ENCODE peak calls at places on chromosomes 13 and 19, in four cellular contexts. X, P, E and I are unnamed samples.
A peak's percentile ranks its signal among the peaks of the same experiment; 100 is the strongest.

GRCh38 chr19:12975221-12975756 is 5.9 kb downstream of the DAND5 start:
- DNase-seq in X (no peak), P (no peak), E (no peak), I (no peak)

GRCh38 chr19:58021541-58022282 is 12.1 kb upstream of the ZSCAN1 start:
- DNase-seq in X (peak; percentile 40), P (peak; percentile 6), E (peak; percentile 58), I (no peak)

GRCh38 chr13:113373811-113374485 is 10.0 kb upstream of the GRTP1 start:
- DNase-seq in X (no peak), P (no peak), E (no peak), I (no peak)

GRCh38 chr19:13583114-13583513 is 76.8 kb upstream of the CACNA1A start:
- DNase-seq in X (no peak), P (no peak), E (peak; percentile 22), I (no peak)

GRCh38 chr19:16860118-16860517 is 28.7 kb upstream of the F2RL3 start:
- DNase-seq in X (no peak), P (no peak), E (no peak), I (no peak)

GRCh38 chr13:21613791-21614190 is 9.8 kb upstream of the MICU2 start:
- DNase-seq in X (no peak), P (no peak), E (no peak), I (no peak)

GRCh38 chr19:50460161-50460765 is 16.0 kb upstream of the EMC10 start:
- DNase-seq in X (peak; percentile 50), P (no peak), E (no peak), I (peak; percentile 75)

GRCh38 chr19:12668937-12669271 is 2.3 kb downstream of the WDR83 start:
- DNase-seq in X (peak; percentile 65), P (no peak), E (peak; percentile 65), I (no peak)

GRCh38 chr19:30116984-30117555 is 175.0 kb downstream of the URI1 start:
- DNase-seq in X (no peak), P (no peak), E (no peak), I (no peak)

GRCh38 chr19:873084-874019 is 13.9 kb downstream of the CFD start:
- DNase-seq in X (peak; percentile 31), P (no peak), E (peak; percentile 80), I (peak; percentile 32)

GRCh38 chr19:38679839-38680238 is 32.4 kb downstream of the ACTN4 start:
- DNase-seq in X (peak; percentile 63), P (no peak), E (no peak), I (no peak)

GRCh38 chr13:48839171-48839570 is 136.5 kb upstream of the FNDC3A start:
- DNase-seq in X (no peak), P (peak; percentile 64), E (no peak), I (no peak)

GRCh38 chr19:51948979-51949378 is 21.7 kb downstream of the ZNF613 start:
- DNase-seq in X (peak; percentile 23), P (no peak), E (peak; percentile 12), I (no peak)

GRCh38 chr13:109494955-109495354 is 291.4 kb downstream of the IRS2 start:
- DNase-seq in X (peak; percentile 52), P (no peak), E (no peak), I (no peak)

GRCh38 chr19:48614436-48615144 is at the start of gene FAM83E:
- DNase-seq in X (no peak), P (no peak), E (peak; percentile 79), I (no peak)

GRCh38 chr13:109655611-109656010 is 130.8 kb downstream of the IRS2 start:
- DNase-seq in X (no peak), P (no peak), E (no peak), I (no peak)

GRCh38 chr19:46574533-46574932 is 26.6 kb upstream of the CALM3 start:
- DNase-seq in X (no peak), P (no peak), E (no peak), I (no peak)

GRCh38 chr19:11338569-11339253 is 746 bp downstream of the RAB3D start:
- DNase-seq in X (no peak), P (no peak), E (no peak), I (no peak)

GRCh38 chr13:93861818-93862217 is 617.7 kb downstream of the DCT start:
- DNase-seq in X (peak; percentile 92), P (no peak), E (no peak), I (no peak)

GRCh38 chr13:40403509-40404241 is 262.8 kb downstream of the FOXO1 start:
- DNase-seq in X (no peak), P (no peak), E (no peak), I (no peak)

GRCh38 chr13:86757236-86757978 is 913.8 kb upstream of the SLITRK5 start:
- DNase-seq in X (no peak), P (no peak), E (no peak), I (no peak)

GRCh38 chr13:76937416-76937815 is 10.9 kb upstream of the ACOD1 start:
- DNase-seq in X (peak; percentile 97), P (peak; percentile 86), E (no peak), I (no peak)

GRCh38 chr19:18085702-18086457 is 854 bp downstream of the IL12RB1 start:
- DNase-seq in X (no peak), P (no peak), E (no peak), I (no peak)

GRCh38 chr19:11418518-11419506 is at the start of gene RGL3:
- DNase-seq in X (no peak), P (no peak), E (peak; percentile 34), I (no peak)

GRCh38 chr13:111604087-111604486 is 283.6 kb downstream of the TEX29 start:
- DNase-seq in X (no peak), P (no peak), E (no peak), I (no peak)

GRCh38 chr19:4472174-4472974 is at the start of gene HDGFL2:
- DNase-seq in X (no peak), P (no peak), E (no peak), I (no peak)

GRCh38 chr19:44808463-44809371 is at the start of gene BCAM:
- DNase-seq in X (peak; percentile 54), P (peak; percentile 49), E (peak; percentile 89), I (no peak)

GRCh38 chr19:1412995-1413889 is 5.9 kb downstream of the DAZAP1 start:
- DNase-seq in X (no peak), P (no peak), E (no peak), I (no peak)

DNA sequence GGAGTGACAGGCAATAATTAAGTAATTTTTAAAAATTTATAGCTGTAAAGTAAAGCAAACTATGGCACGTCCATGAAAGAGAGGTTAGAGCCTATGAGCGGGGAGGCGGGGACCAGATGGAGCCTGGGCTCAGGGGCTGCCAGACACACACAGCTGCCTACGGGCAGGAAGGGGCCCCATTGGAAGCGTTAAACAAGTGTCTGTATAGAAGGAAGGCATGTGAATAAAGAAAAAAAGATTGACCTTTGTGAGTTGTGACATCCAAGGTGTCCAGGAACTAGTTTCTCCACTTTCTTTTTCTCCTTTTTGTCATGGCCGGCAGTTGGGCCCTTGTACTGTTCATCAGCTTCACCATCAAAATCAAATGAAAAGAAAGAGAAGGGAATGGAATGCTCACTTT is 56.8 kb downstream of the LRCH1 start:
- DNase-seq in X (no peak), P (no peak), E (no peak), I (no peak)
- TF ChIP-seq FOS in X (no peak), P (no peak), E (no peak), I (no peak)

GRCh38 chr19:6963259-6963852 is 57.9 kb downstream of the MBD3L2B start:
- DNase-seq in X (no peak), P (no peak), E (no peak), I (no peak)
- TF ChIP-seq FOS in X (no peak), P (no peak), E (no peak), I (no peak)

GRCh38 chr13:61253105-61253877 is 162.4 kb downstream of the PCDH20 start:
- DNase-seq in X (no peak), P (no peak), E (no peak), I (no peak)
- TF ChIP-seq FOS in X (no peak), P (no peak), E (no peak), I (no peak)

DNA sequence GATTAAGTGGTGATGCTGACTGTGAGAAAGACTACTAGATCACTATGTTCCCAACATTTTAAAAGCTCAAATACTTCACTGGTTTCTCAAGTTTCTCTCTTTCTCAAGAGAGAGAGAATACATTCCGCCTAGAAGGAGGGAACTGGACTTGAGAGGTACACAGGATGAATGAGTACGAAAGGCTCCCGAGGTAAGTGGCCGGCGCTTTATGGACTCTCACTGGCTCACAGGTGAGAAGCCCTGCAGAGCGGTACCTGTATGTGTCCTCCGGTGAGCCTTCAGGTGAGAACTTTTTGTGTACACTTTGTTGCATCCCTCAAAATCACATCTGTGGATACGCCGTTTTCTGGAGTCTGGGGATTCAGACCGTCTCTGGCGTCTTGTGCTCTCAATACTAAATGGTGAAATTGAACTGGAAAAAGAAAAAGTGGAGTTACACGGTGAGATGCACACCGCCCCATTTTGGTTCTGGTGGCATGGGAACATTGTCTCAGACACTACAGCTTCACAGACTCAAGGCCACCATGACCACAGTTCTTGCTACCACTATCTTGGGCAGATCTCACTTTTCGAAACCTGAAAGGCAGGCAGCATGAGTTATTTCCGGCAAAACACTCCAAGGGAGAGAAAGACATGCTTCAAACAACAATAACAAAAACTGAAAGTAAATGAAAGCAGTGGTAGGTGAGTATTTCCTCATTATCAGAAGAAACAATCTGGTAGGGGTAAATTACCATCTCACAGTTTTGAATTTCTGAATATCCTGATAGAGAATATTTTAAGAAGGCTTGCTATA is 418.9 kb downstream of the KLF12 start:
- DNase-seq in X (no peak), P (no peak), E (no peak), I (peak; percentile 31)
- TF ChIP-seq FOS in X (no peak), P (no peak), E (no peak), I (no peak)